ENCODE peak calls at places on chromosomes 5 and 9, in eight cellular contexts. One of them, this sample, is unnamed. For H3K4me1 and H3K27me3, the result is how much of the 10 kb centered on the place peaks cover.

GRCh38 chr5:10704949-10705621 is 55.9 kb downstream of the DAP start:
- DNase-seq in lower lobe of right lung: no peak
- DNase-seq in psoas muscle: no peak
- DNase-seq in fibroblast of lung: peak
- DNase-seq in CD8-positive, alpha-beta T cell: no peak
- DNase-seq in A673: peak
- DNase-seq in colonic mucosa: no peak
- DNase-seq in left lung: no peak
- DNase-seq in this sample: peak

GRCh38 chr9:69174645-69175487 is 789 bp downstream of the TJP2 start:
- DNase-seq in lower lobe of right lung: no peak
- DNase-seq in psoas muscle: peak
- DNase-seq in fibroblast of lung: peak
- DNase-seq in CD8-positive, alpha-beta T cell: no peak
- DNase-seq in A673: peak
- DNase-seq in colonic mucosa: peak
- DNase-seq in left lung: no peak
- DNase-seq in this sample: peak

GRCh38 chr9:114836769-114837168 is 30.9 kb upstream of the TNFSF15 start:
- DNase-seq in lower lobe of right lung: no peak
- DNase-seq in psoas muscle: no peak
- DNase-seq in fibroblast of lung: no peak
- DNase-seq in CD8-positive, alpha-beta T cell: no peak
- DNase-seq in A673: no peak
- DNase-seq in colonic mucosa: no peak
- DNase-seq in left lung: no peak
- DNase-seq in this sample: no peak

GRCh38 chr5:130868186-130868821 is 296.8 kb downstream of the HINT1 start:
- DNase-seq in lower lobe of right lung: no peak
- DNase-seq in psoas muscle: no peak
- DNase-seq in fibroblast of lung: no peak
- DNase-seq in CD8-positive, alpha-beta T cell: no peak
- DNase-seq in A673: no peak
- DNase-seq in colonic mucosa: no peak
- DNase-seq in left lung: no peak
- DNase-seq in this sample: peak

GRCh38 chr9:32854271-32854670 is 70.9 kb downstream of the TMEM215 start:
- DNase-seq in lower lobe of right lung: no peak
- DNase-seq in psoas muscle: no peak
- DNase-seq in fibroblast of lung: no peak
- DNase-seq in CD8-positive, alpha-beta T cell: no peak
- DNase-seq in A673: no peak
- DNase-seq in colonic mucosa: no peak
- DNase-seq in left lung: no peak
- DNase-seq in this sample: no peak

GRCh38 chr5:54580997-54581741 is 63.6 kb downstream of the SNX18 start:
- DNase-seq in lower lobe of right lung: no peak
- DNase-seq in psoas muscle: no peak
- DNase-seq in fibroblast of lung: no peak
- DNase-seq in CD8-positive, alpha-beta T cell: no peak
- DNase-seq in A673: no peak
- DNase-seq in colonic mucosa: no peak
- DNase-seq in left lung: no peak
- DNase-seq in this sample: peak

GRCh38 chr9:92147854-92148184 is 32.6 kb upstream of the SPTLC1 start:
- DNase-seq in lower lobe of right lung: no peak
- DNase-seq in psoas muscle: no peak
- DNase-seq in fibroblast of lung: no peak
- DNase-seq in CD8-positive, alpha-beta T cell: no peak
- DNase-seq in A673: no peak
- DNase-seq in colonic mucosa: no peak
- DNase-seq in left lung: no peak
- DNase-seq in this sample: no peak

GRCh38 chr5:612498-613424 is 621 bp downstream of the CEP72 start:
- DNase-seq in lower lobe of right lung: no peak
- DNase-seq in psoas muscle: no peak
- DNase-seq in fibroblast of lung: no peak
- DNase-seq in CD8-positive, alpha-beta T cell: no peak
- DNase-seq in A673: peak
- DNase-seq in colonic mucosa: peak
- DNase-seq in left lung: no peak
- DNase-seq in this sample: no peak

GRCh38 chr5:69491027-69491426 is 1.6 kb upstream of the OCLN start:
- DNase-seq in lower lobe of right lung: no peak
- DNase-seq in psoas muscle: no peak
- DNase-seq in fibroblast of lung: no peak
- DNase-seq in CD8-positive, alpha-beta T cell: no peak
- DNase-seq in A673: no peak
- DNase-seq in colonic mucosa: no peak
- DNase-seq in left lung: no peak
- DNase-seq in this sample: no peak

GRCh38 chr9:121319394-121319780 is 50.7 kb downstream of the STOM start:
- DNase-seq in lower lobe of right lung: no peak
- DNase-seq in psoas muscle: no peak
- DNase-seq in fibroblast of lung: no peak
- DNase-seq in CD8-positive, alpha-beta T cell: no peak
- DNase-seq in A673: no peak
- DNase-seq in colonic mucosa: no peak
- DNase-seq in left lung: no peak
- DNase-seq in this sample: no peak

GRCh38 chr9:121318631-121319393 is 50.9 kb downstream of the GSN start:
- DNase-seq in lower lobe of right lung: no peak
- DNase-seq in psoas muscle: no peak
- DNase-seq in fibroblast of lung: no peak
- DNase-seq in CD8-positive, alpha-beta T cell: no peak
- DNase-seq in A673: no peak
- DNase-seq in colonic mucosa: no peak
- DNase-seq in left lung: no peak
- DNase-seq in this sample: no peak

GRCh38 chr9:121322737-121323448 is 47.2 kb downstream of the STOM start:
- DNase-seq in lower lobe of right lung: peak
- DNase-seq in psoas muscle: no peak
- DNase-seq in fibroblast of lung: no peak
- DNase-seq in CD8-positive, alpha-beta T cell: no peak
- DNase-seq in A673: no peak
- DNase-seq in colonic mucosa: no peak
- DNase-seq in left lung: no peak
- DNase-seq in this sample: no peak

GRCh38 chr9:121322037-121322736 is 47.9 kb downstream of the STOM start:
- DNase-seq in lower lobe of right lung: no peak
- DNase-seq in psoas muscle: no peak
- DNase-seq in fibroblast of lung: peak
- DNase-seq in CD8-positive, alpha-beta T cell: no peak
- DNase-seq in A673: no peak
- DNase-seq in colonic mucosa: no peak
- DNase-seq in left lung: no peak
- DNase-seq in this sample: peak

DNA sequence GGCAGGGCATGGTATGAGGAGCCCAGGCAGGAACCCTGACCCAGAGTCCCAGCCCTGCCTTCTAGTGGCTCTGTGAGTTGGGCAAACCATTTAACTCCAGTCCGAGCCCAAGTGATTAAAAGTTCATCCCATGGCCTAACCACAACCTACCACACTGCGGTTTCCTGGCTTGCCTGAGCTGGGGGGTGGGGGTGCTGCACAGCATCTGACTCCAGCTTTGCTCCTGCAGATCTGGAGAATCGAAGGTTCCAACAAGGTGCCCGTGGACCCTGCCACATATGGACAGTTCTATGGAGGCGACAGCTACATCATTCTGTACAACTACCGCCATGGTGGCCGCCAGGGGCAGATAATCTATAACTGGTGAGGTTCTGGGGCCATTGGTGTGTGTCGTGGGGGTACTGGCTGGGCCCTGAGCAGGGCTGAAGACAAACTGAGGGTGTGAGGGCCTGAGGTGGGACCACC is 49.0 kb downstream of the STOM start:
- DNase-seq in lower lobe of right lung: peak
- DNase-seq in psoas muscle: no peak
- DNase-seq in fibroblast of lung: peak
- DNase-seq in CD8-positive, alpha-beta T cell: no peak
- DNase-seq in A673: no peak
- DNase-seq in colonic mucosa: no peak
- DNase-seq in left lung: no peak
- DNase-seq in this sample: peak
- H3K4me1 ChIP-seq in lower lobe of right lung: half or more
- H3K4me1 ChIP-seq in psoas muscle: under half
- H3K4me1 ChIP-seq in fibroblast of lung: under half
- H3K4me1 ChIP-seq in CD8-positive, alpha-beta T cell: under half
- H3K4me1 ChIP-seq in A673: under half
- H3K4me1 ChIP-seq in colonic mucosa: under half
- H3K4me1 ChIP-seq in left lung: half or more
- H3K4me1 ChIP-seq in this sample: under half

DNA sequence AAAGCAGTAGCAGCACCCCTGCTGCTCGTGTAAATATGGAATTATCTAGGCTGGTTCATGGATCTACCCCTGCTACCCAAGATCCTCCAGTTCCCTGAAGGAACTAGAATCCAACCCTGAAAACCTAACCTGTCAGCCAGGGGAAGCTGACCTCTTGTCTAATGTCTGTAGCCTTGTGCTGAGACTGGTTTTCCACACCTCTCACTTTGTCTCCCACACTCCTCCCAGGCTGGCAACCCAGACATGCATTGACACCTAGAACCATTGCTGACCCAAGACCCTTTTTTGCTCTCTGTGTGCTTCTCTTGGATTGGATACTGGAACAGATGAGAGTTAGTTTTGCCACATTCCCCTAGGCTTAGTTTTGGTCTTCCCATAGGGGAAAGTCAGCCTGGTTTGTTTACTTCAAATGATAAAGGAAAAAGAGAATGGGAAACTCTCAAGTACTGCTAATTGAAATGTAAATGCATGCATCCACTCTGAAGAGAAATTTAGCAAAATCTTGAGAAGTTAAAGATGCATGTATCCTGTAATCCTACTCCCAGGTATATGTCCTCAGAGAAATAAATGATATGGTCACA is 36.6 kb upstream of the NR4A3 start:
- DNase-seq in lower lobe of right lung: no peak
- DNase-seq in psoas muscle: no peak
- DNase-seq in fibroblast of lung: no peak
- DNase-seq in CD8-positive, alpha-beta T cell: no peak
- DNase-seq in A673: no peak
- DNase-seq in colonic mucosa: no peak
- DNase-seq in left lung: no peak
- DNase-seq in this sample: no peak
- H3K27me3 ChIP-seq in lower lobe of right lung: under half
- H3K27me3 ChIP-seq in psoas muscle: under half
- H3K27me3 ChIP-seq in fibroblast of lung: under half
- H3K27me3 ChIP-seq in CD8-positive, alpha-beta T cell: under half
- H3K27me3 ChIP-seq in A673: under half
- H3K27me3 ChIP-seq in colonic mucosa: under half
- H3K27me3 ChIP-seq in left lung: under half
- H3K27me3 ChIP-seq in this sample: under half

DNA sequence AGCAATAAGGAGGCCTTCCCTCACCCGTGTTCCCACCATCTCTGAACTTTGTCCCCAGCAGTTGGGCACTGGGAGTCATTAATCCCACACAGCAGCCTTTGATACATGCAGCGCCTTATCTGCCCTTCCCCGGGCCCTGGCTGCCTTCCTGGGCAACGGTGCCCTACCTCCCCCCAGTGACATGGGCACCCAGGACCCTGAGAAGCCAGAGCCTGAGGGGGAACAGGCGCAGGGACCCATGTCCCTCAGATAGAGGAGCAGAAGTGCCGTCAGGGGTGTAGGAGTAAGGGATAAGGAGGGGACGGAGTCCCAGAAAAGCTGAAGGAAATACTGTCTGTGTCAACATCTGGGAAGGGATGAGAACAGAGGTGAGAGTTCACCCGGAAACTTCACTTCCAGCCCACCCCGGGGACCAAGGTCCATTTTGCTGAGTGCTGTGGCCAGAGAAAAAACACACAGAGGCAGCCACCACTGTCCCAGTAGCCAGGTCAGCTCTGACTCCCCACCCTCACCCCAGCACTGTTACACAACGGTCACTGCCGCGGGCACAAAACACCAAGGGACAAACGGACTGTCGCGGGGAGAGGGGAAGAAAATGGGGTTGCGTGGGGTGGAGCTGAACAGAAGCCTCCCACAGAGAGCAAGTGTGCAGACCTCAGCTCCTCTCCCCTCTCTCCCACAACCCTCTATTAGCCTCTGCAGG is 3.8 kb downstream of the PCDH1 start:
- DNase-seq in lower lobe of right lung: no peak
- DNase-seq in psoas muscle: no peak
- DNase-seq in fibroblast of lung: no peak
- DNase-seq in CD8-positive, alpha-beta T cell: no peak
- DNase-seq in A673: no peak
- DNase-seq in colonic mucosa: peak
- DNase-seq in left lung: no peak
- DNase-seq in this sample: no peak
- H3K4me3 ChIP-seq in lower lobe of right lung: peak
- H3K4me3 ChIP-seq in psoas muscle: peak
- H3K4me3 ChIP-seq in fibroblast of lung: no peak
- H3K4me3 ChIP-seq in CD8-positive, alpha-beta T cell: no peak
- H3K4me3 ChIP-seq in A673: no peak
- H3K4me3 ChIP-seq in colonic mucosa: peak
- H3K4me3 ChIP-seq in left lung: peak
- H3K4me3 ChIP-seq in this sample: no peak

GRCh38 chr5:91178461-91178860 is 204.7 kb downstream of the ARRDC3 start:
- DNase-seq in lower lobe of right lung: no peak
- DNase-seq in psoas muscle: no peak
- DNase-seq in fibroblast of lung: no peak
- DNase-seq in CD8-positive, alpha-beta T cell: no peak
- DNase-seq in A673: peak
- DNase-seq in colonic mucosa: no peak
- DNase-seq in left lung: no peak
- DNase-seq in this sample: peak

GRCh38 chr5:91177639-91178038 is 205.5 kb downstream of the ARRDC3 start:
- DNase-seq in lower lobe of right lung: no peak
- DNase-seq in psoas muscle: no peak
- DNase-seq in fibroblast of lung: no peak
- DNase-seq in CD8-positive, alpha-beta T cell: no peak
- DNase-seq in A673: no peak
- DNase-seq in colonic mucosa: no peak
- DNase-seq in left lung: no peak
- DNase-seq in this sample: peak

GRCh38 chr5:91176288-91177016 is 206.7 kb downstream of the ARRDC3 start:
- DNase-seq in lower lobe of right lung: no peak
- DNase-seq in psoas muscle: no peak
- DNase-seq in fibroblast of lung: no peak
- DNase-seq in CD8-positive, alpha-beta T cell: no peak
- DNase-seq in A673: no peak
- DNase-seq in colonic mucosa: no peak
- DNase-seq in left lung: no peak
- DNase-seq in this sample: peak

GRCh38 chr5:91175708-91176107 is 207.4 kb downstream of the ARRDC3 start:
- DNase-seq in lower lobe of right lung: no peak
- DNase-seq in psoas muscle: no peak
- DNase-seq in fibroblast of lung: no peak
- DNase-seq in CD8-positive, alpha-beta T cell: no peak
- DNase-seq in A673: no peak
- DNase-seq in colonic mucosa: no peak
- DNase-seq in left lung: no peak
- DNase-seq in this sample: peak

GRCh38 chr5:91177085-91177484 is 206.0 kb downstream of the ARRDC3 start:
- DNase-seq in lower lobe of right lung: no peak
- DNase-seq in psoas muscle: no peak
- DNase-seq in fibroblast of lung: no peak
- DNase-seq in CD8-positive, alpha-beta T cell: no peak
- DNase-seq in A673: no peak
- DNase-seq in colonic mucosa: no peak
- DNase-seq in left lung: no peak
- DNase-seq in this sample: no peak
- H3K4me1 ChIP-seq in lower lobe of right lung: under half
- H3K4me1 ChIP-seq in psoas muscle: under half
- H3K4me1 ChIP-seq in fibroblast of lung: under half
- H3K4me1 ChIP-seq in CD8-positive, alpha-beta T cell: under half
- H3K4me1 ChIP-seq in A673: under half
- H3K4me1 ChIP-seq in colonic mucosa: under half
- H3K4me1 ChIP-seq in left lung: under half
- H3K4me1 ChIP-seq in this sample: under half

GRCh38 chr9:126480810-126481209 is 132.9 kb upstream of the LMX1B start:
- DNase-seq in lower lobe of right lung: no peak
- DNase-seq in psoas muscle: no peak
- DNase-seq in fibroblast of lung: no peak
- DNase-seq in CD8-positive, alpha-beta T cell: no peak
- DNase-seq in A673: no peak
- DNase-seq in colonic mucosa: no peak
- DNase-seq in left lung: no peak
- DNase-seq in this sample: no peak
- H3K27me3 ChIP-seq in lower lobe of right lung: under half
- H3K27me3 ChIP-seq in psoas muscle: under half
- H3K27me3 ChIP-seq in fibroblast of lung: under half
- H3K27me3 ChIP-seq in CD8-positive, alpha-beta T cell: under half
- H3K27me3 ChIP-seq in A673: under half
- H3K27me3 ChIP-seq in colonic mucosa: under half
- H3K27me3 ChIP-seq in left lung: under half
- H3K27me3 ChIP-seq in this sample: under half

This sample was measured in astrocyte.